ENCODE peak calls at places on chromosomes 5 and 9, in five cellular contexts. N is GM23338, T is GM12878, J is HCT116, B is A549. K is an unnamed sample.

GRCh38 chr9:115202960-115203751 is 85.2 kb upstream of the TNC start:
- DNase-seq in N (no peak), T (no peak), J (no peak), B (no peak), K (no peak)

GRCh38 chr9:94861589-94862241 is 135.2 kb downstream of the AOPEP start:
- DNase-seq in N (no peak), T (no peak), J (no peak), B (peak; percentile 51), K (peak; percentile 43)

GRCh38 chr5:136375920-136376319 is 10.6 kb upstream of the TRPC7 start:
- DNase-seq in N (no peak), T (no peak), J (no peak), B (no peak), K (peak; percentile 61)

GRCh38 chr9:95010431-95010838 is 283.9 kb downstream of the AOPEP start:
- DNase-seq in N (no peak), T (no peak), J (no peak), B (no peak), K (no peak)

GRCh38 chr9:138042640-138043039 is 165.1 kb downstream of the CACNA1B start:
- DNase-seq in N (no peak), T (no peak), J (no peak), B (no peak), K (no peak)

GRCh38 chr9:3401556-3401955 is 124.2 kb downstream of the RFX3 start:
- DNase-seq in N (no peak), T (no peak), J (peak; percentile 31), B (no peak), K (no peak)

GRCh38 chr5:180352976-180353225 is 235 bp downstream of the GFPT2 start:
- DNase-seq in N (no peak), T (no peak), J (no peak), B (no peak), K (no peak)

GRCh38 chr5:120240716-120241115 is 223.4 kb upstream of the PRR16 start:
- DNase-seq in N (no peak), T (no peak), J (no peak), B (no peak), K (no peak)

GRCh38 chr9:91426123-91426745 is 2.6 kb upstream of the NFIL3 start:
- DNase-seq in N (peak; percentile 65), T (no peak), J (peak; percentile 51), B (peak; percentile 69), K (peak; percentile 62)

GRCh38 chr5:17135050-17135449 is 82.4 kb upstream of the BASP1 start:
- DNase-seq in N (no peak), T (no peak), J (no peak), B (no peak), K (no peak)

GRCh38 chr9:21017092-21017491 is 14.3 kb downstream of the HACD4 start:
- DNase-seq in N (no peak), T (no peak), J (no peak), B (peak; percentile 35), K (peak; percentile 91)

GRCh38 chr5:34626036-34626435 is 30.1 kb upstream of the RAI14 start:
- DNase-seq in N (no peak), T (no peak), J (no peak), B (peak; percentile 61), K (peak; percentile 48)

GRCh38 chr9:76269789-76270188 is 124.4 kb downstream of the RFK start:
- DNase-seq in N (no peak), T (no peak), J (no peak), B (peak; percentile 20), K (no peak)

GRCh38 chr5:31751620-31752019 is 112.7 kb downstream of the PDZD2 start:
- DNase-seq in N (no peak), T (no peak), J (no peak), B (no peak), K (no peak)

GRCh38 chr5:535781-536698 is 11.8 kb upstream of the SLC9A3 start:
- DNase-seq in N (no peak), T (no peak), J (no peak), B (no peak), K (no peak)

GRCh38 chr5:147453901-147454814 is 55.7 kb downstream of the DPYSL3 start:
- DNase-seq in N (peak; percentile 97), T (no peak), J (peak; percentile 58), B (peak; percentile 76), K (peak; percentile 71)

GRCh38 chr5:169795311-169795710 is 158.2 kb downstream of the DOCK2 start:
- DNase-seq in N (peak; percentile 32), T (no peak), J (no peak), B (no peak), K (no peak)

GRCh38 chr9:13923381-13923780 is 390.6 kb downstream of the NFIB start:
- DNase-seq in N (no peak), T (no peak), J (no peak), B (no peak), K (no peak)

GRCh38 chr9:121601234-121601633 is 50.2 kb upstream of the DAB2IP start:
- DNase-seq in N (no peak), T (no peak), J (no peak), B (no peak), K (no peak)

GRCh38 chr5:149063017-149063687 is at the start of gene SH3TC2:
- DNase-seq in N (peak; percentile 84), T (no peak), J (peak; percentile 72), B (peak; percentile 20), K (peak; percentile 96)

GRCh38 chr9:87651431-87651830 is 74.5 kb upstream of the CTSL start:
- DNase-seq in N (no peak), T (no peak), J (no peak), B (no peak), K (no peak)

GRCh38 chr9:87650611-87651295 is 75.2 kb upstream of the CTSL start:
- DNase-seq in N (no peak), T (no peak), J (no peak), B (no peak), K (no peak)

GRCh38 chr9:87647114-87647513 is 78.8 kb upstream of the CTSL start:
- DNase-seq in N (no peak), T (no peak), J (no peak), B (no peak), K (no peak)

GRCh38 chr9:87646546-87646945 is 79.4 kb upstream of the CTSL start:
- DNase-seq in N (no peak), T (no peak), J (no peak), B (no peak), K (no peak)

DNA sequence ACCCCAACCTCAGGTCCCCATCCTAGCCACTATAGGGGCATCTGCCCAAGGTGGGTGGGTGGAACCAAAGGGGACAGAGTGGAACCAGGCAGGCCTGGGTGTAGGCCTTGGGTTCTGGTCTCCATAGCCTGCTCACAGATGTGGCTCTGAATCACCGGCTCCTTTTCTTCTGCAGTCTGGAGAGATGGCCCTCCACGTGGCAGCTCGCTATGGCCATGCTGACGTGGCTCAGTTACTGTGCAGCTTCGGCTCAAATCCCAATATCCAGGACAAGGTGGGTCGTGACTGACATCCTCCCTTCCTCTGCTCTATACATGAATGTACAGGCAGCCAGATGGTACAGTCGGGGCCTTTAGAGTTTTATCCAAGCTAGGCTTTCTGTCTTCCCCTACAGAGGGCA is 77.3 kb upstream of the CTSL start:
- DNase-seq in N (no peak), T (no peak), J (no peak), B (no peak), K (no peak)
- TF ChIP-seq CTCF in N (no peak), T (no peak), J (no peak), B (no peak), K (no peak)

GRCh38 chr5:57211039-57211438 is 37.2 kb downstream of the GPBP1 start:
- DNase-seq in N (no peak), T (no peak), J (no peak), B (no peak), K (no peak)

GRCh38 chr5:57207007-57207653 is 33.3 kb downstream of the GPBP1 start:
- DNase-seq in N (no peak), T (no peak), J (no peak), B (no peak), K (no peak)

GRCh38 chr5:57207681-57208080 is 33.8 kb downstream of the GPBP1 start:
- DNase-seq in N (no peak), T (no peak), J (no peak), B (no peak), K (no peak)

GRCh38 chr5:57210633-57211032 is 36.8 kb downstream of the GPBP1 start:
- DNase-seq in N (no peak), T (no peak), J (no peak), B (no peak), K (no peak)

DNA sequence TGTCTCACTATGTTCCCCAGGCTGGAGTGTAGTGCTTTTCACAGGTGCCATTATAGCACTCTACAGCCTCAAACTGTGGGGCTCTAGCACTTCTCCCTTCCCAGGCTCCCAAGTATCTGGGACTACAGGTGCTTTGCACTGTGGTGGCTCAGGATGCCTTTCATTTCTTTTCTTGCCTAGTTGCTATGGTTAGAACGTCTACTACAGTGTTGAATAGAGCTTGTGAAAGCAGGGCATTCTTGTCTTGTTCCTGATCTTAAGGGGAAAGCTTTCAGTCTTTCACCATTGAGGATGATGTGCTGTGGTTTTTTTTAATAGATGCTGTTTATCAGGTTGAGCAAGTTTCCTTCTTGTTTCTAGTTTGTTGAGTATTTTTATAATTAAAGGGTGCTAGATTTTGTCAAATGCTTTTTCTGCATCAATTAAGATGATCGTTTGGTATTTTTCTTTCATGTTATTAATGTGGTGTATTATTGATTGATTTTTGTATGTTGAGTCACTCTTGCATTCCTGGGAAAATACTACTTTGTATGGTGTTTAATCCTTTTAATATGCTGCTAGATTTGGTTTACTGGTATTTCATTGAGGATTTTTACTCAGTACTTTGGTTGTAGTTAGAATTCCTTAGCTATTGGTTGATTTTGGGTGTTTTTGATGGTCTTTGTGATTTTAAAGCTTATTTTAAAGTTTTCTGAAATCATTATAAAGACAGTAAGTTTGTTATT is 35.6 kb downstream of the GPBP1 start:
- DNase-seq in N (peak; percentile 51), T (no peak), J (peak; percentile 38), B (no peak), K (peak; percentile 64)
- H3K4me3 ChIP-seq in N (no peak overlapping the region), T (peak overlapping the region; percentile 14), J (no peak overlapping the region), B (no peak overlapping the region), K (no peak overlapping the region)

DNA sequence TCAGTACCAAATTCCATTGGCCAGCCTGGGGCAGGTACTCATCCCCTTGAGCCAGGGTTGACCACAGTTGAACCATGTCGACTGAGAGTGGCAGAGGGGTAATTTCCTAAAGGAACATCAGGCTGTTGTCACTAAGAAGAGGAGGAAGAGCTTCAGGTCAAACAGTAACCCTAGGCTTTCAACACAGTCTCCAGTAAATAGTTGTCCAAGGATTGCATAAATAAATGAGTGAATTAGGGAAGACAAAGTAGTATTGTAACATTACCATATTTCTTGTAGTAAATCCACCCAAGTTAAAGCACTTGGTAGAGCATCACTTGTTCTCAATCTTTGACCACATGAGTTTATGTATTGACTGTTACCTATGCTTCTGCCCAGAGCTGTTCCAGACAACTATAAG is 7.4 kb downstream of the PSAT1 start:
- DNase-seq in N (no peak), T (no peak), J (no peak), B (no peak), K (no peak)
- H3K4me2 ChIP-seq in N (no peak overlapping the region), T (no peak overlapping the region), J (no peak overlapping the region), B (no peak overlapping the region), K (no peak overlapping the region)

DNA sequence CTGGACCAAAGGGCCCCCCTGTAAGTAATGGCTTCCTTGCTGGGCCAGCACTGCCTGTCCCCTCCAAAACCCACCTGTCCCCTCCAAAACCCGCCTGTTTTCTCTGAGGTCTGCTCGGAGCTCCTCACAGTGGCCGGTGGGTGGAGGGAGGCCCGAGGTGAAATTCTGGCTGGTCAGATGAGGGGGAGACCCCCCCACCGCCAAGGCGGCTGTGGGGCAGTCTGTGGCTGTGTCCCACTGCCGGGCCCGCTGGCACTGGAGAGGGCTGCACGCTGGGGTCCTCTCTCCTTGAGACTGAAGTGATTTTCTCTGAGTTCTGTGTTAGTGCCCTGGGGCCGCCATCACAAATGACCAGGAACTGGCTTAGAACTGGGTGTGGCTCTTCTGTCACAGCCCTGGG is 83.7 kb upstream of the FCN2 start:
- DNase-seq in N (no peak), T (no peak), J (no peak), B (no peak), K (no peak)
- TF ChIP-seq CTCF in N (no peak), T (no peak), J (no peak), B (no peak), K (no peak)

K was measured in PC-3.